ENCODE peak calls at places on chromosomes 11 and 22, in eight cellular contexts. S is heart left ventricle, P is ovary, I is esophagus squamous epithelium, J is Peyer's patch, M is body of pancreas, G is tibial nerve, X is sigmoid colon. R is an unnamed sample. For H3K4me1, the result is how much of the 10 kb centered on the place peaks cover.

GRCh38 chr11:69909561-69910518 is 90.6 kb upstream of the FGF3 start:
- DNase-seq in S (no peak), P (no peak), I (no peak), J (peak), M (no peak), G (no peak), X (peak), R (peak)

GRCh38 chr11:2885017-2885675 is 429 bp downstream of the CDKN1C start:
- DNase-seq in S (peak), P (peak), I (no peak), J (peak), M (peak), G (no peak), X (peak), R (no peak)

GRCh38 chr11:128207861-128208321 is 379.5 kb downstream of the ETS1 start:
- DNase-seq in S (no peak), P (no peak), I (no peak), J (no peak), M (no peak), G (no peak), X (no peak), R (no peak)

GRCh38 chr11:34599406-34599901 is 21.4 kb upstream of the EHF start:
- DNase-seq in S (no peak), P (no peak), I (no peak), J (no peak), M (no peak), G (no peak), X (no peak), R (no peak)

GRCh38 chr22:19061471-19062138 is 60.6 kb downstream of the DGCR2 start:
- DNase-seq in S (no peak), P (no peak), I (no peak), J (no peak), M (no peak), G (no peak), X (no peak), R (no peak)

GRCh38 chr22:20080776-20081654 is 974 bp downstream of the DGCR8 start:
- DNase-seq in S (no peak), P (no peak), I (no peak), J (peak), M (peak), G (no peak), X (no peak), R (no peak)

GRCh38 chr22:26168934-26169311 is 339 bp upstream of the SEZ6L start:
- DNase-seq in S (peak), P (no peak), I (no peak), J (no peak), M (no peak), G (no peak), X (no peak), R (no peak)

GRCh38 chr11:67381244-67381972 is 8.0 kb upstream of the CLCF1 start:
- DNase-seq in S (no peak), P (peak), I (no peak), J (no peak), M (no peak), G (no peak), X (peak), R (no peak)

GRCh38 chr11:27371490-27371889 is 8.5 kb upstream of the CCDC34 start:
- DNase-seq in S (no peak), P (no peak), I (no peak), J (no peak), M (no peak), G (no peak), X (no peak), R (no peak)

GRCh38 chr11:44814881-44815592 is 88.3 kb downstream of the TSPAN18 start:
- DNase-seq in S (no peak), P (no peak), I (no peak), J (no peak), M (no peak), G (no peak), X (no peak), R (no peak)

GRCh38 chr11:120182357-120182756 is 28.5 kb upstream of the OAF start:
- DNase-seq in S (no peak), P (no peak), I (no peak), J (no peak), M (no peak), G (peak), X (peak), R (no peak)

GRCh38 chr11:126949066-126949945 is 51.3 kb downstream of the KIRREL3 start:
- DNase-seq in S (no peak), P (no peak), I (no peak), J (no peak), M (no peak), G (no peak), X (no peak), R (no peak)

GRCh38 chr11:96112192-96113099 is 188.5 kb upstream of the MTMR2 start:
- DNase-seq in S (no peak), P (no peak), I (no peak), J (no peak), M (no peak), G (no peak), X (no peak), R (no peak)

GRCh38 chr11:132158091-132158490 is 787.7 kb downstream of the NTM start:
- DNase-seq in S (no peak), P (no peak), I (no peak), J (no peak), M (peak), G (no peak), X (no peak), R (no peak)

GRCh38 chr11:104106136-104106754 is 57.7 kb downstream of the PDGFD start:
- DNase-seq in S (no peak), P (no peak), I (no peak), J (no peak), M (no peak), G (no peak), X (no peak), R (no peak)

GRCh38 chr22:19291218-19291579 is 320 bp downstream of the CLTCL1 start:
- DNase-seq in S (peak), P (peak), I (no peak), J (peak), M (peak), G (no peak), X (peak), R (peak)

GRCh38 chr11:1639666-1640065 is 10.1 kb downstream of the KRTAP5-5 start:
- DNase-seq in S (no peak), P (no peak), I (no peak), J (no peak), M (no peak), G (no peak), X (peak), R (no peak)

DNA sequence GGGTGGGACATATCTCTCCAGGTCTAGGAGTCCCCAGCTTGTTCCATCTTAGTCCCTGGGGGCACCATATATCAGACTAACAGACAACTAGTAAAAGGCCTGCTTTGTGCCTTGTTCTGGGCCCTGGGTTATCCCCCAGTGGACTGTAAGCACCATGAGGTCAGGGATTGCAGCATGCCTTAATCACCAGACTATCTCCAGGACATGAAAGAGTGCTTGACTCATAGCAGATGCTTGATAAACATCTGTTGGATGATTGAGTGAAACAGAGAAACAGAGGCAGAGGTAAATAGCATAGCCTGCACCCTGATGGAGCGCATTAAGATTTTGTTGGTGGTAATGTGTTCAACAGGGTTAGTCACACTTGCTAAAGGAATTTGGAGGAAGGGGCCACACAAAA is 94.1 kb downstream of the MICAL2 start:
- DNase-seq in S (no peak), P (no peak), I (no peak), J (no peak), M (no peak), G (no peak), X (no peak), R (no peak)
- TF ChIP-seq CTCF in S (no peak), P (no peak), I (no peak), J (no peak), M (no peak), G (no peak), X (no peak), R (no peak)

DNA sequence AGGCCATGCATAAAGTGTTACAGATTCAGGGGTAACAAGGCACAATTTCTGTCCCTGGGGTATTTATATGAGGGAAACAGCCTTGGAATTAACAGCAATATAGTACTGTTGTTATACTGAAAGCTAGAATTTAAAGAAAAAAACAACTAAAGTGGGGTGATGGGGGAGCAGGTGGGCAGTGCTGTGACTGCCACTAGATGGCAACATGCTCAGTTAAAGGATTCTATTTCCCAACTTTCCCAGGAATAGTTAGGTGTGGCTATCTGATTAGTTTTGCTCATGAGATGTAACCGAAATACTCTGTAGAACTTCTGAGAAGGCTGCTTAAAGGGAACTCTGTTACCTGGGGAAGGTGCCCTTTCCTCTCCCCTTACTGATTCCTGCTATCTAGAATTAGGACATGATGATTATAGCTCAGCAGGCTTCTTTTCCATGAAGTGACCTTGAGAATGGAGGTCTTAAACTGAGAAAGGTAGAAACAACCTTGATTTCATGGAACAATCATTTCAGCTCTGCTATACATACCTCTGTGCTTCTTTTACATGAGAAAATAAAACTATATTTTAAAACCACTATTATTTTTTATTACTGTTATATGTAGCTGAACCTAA is 102.6 kb downstream of the RELT start:
- DNase-seq in S (no peak), P (no peak), I (no peak), J (no peak), M (peak), G (no peak), X (no peak), R (no peak)
- H3K4me1 ChIP-seq in S (under half), P (under half), I (under half), J (under half), M (under half), G (under half), X (under half), R (under half)

GRCh38 chr11:7332451-7332850 is 80.7 kb downstream of the SYT9 start:
- DNase-seq in S (no peak), P (no peak), I (no peak), J (no peak), M (no peak), G (no peak), X (no peak), R (no peak)
- TF ChIP-seq POLR2A in S (no peak), P (no peak), I (no peak), J (no peak), M (no peak), G (no peak), X (no peak), R (no peak)

GRCh38 chr22:46229701-46230100 is 20.4 kb downstream of the CDPF1 start:
- DNase-seq in S (no peak), P (no peak), I (no peak), J (no peak), M (no peak), G (no peak), X (no peak), R (no peak)

GRCh38 chr22:46233231-46233630 is 16.9 kb downstream of the CDPF1 start:
- DNase-seq in S (peak), P (no peak), I (no peak), J (no peak), M (peak), G (peak), X (peak), R (no peak)

GRCh38 chr22:46226577-46226976 is 23.5 kb downstream of the CDPF1 start:
- DNase-seq in S (no peak), P (no peak), I (no peak), J (no peak), M (no peak), G (no peak), X (no peak), R (no peak)

GRCh38 chr22:46234851-46235437 is 15.1 kb downstream of the CDPF1 start:
- DNase-seq in S (no peak), P (no peak), I (no peak), J (no peak), M (no peak), G (no peak), X (peak), R (no peak)

DNA sequence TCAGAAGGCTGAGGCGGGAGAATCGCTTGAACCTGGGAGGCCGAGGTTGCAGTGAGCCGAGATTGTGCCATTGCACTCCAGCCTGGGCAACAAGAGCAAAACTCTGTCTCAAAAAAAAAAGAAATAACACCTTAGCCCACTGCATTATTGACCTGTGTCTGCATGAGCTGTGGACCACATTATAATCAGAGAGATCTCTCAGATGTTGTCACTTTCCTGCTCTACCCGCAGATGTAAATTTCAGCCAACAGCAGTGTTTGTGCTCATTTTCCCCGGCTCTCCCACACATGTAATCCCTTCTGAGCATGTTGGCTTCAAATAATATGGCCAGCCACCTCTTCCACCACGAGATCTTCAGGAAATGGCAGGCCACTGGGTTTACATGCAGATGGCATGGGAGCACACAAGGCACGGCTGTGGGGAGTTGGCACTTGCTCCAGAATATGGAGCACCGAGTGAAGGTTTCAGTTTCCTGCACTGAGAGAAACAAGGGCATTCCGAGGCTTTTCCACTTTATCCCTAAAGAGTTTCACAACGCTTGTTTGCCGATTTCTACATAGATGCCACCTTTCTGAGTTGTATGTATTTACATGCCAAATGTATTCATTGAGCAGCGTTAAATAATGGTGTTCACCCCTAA is 19.7 kb downstream of the CDPF1 start:
- DNase-seq in S (no peak), P (no peak), I (no peak), J (no peak), M (no peak), G (no peak), X (peak), R (no peak)
- TF ChIP-seq CTCF in S (no peak), P (no peak), I (no peak), J (no peak), M (no peak), G (no peak), X (no peak), R (no peak)

R was measured in right lobe of liver.